ENCODE peak calls at places on chromosome 3, in five cellular contexts. One of them, this sample, is unnamed.

GRCh38 chr3:48503406-48504050 is 446 bp downstream of the SHISA5 start:
- DNase-seq in A549: no peak
- DNase-seq in epithelial cell of proximal tubule: no peak
- DNase-seq in kidney glomerular epithelial cell: peak
- DNase-seq in activated effector memory CD4-positive, alpha-beta T cell treated with anti-CD3 and anti-CD28 coated beads, Interleukin-2, amount 50 U/mL, for 16 hours: no peak
- DNase-seq in this sample: no peak

GRCh38 chr3:122927726-122928125 is 99.8 kb downstream of the SEMA5B start:
- DNase-seq in A549: no peak
- DNase-seq in epithelial cell of proximal tubule: no peak
- DNase-seq in kidney glomerular epithelial cell: no peak
- DNase-seq in activated effector memory CD4-positive, alpha-beta T cell treated with anti-CD3 and anti-CD28 coated beads, Interleukin-2, amount 50 U/mL, for 16 hours: peak
- DNase-seq in this sample: no peak

GRCh38 chr3:71532639-71533395 is 50.7 kb downstream of the FOXP1 start:
- DNase-seq in A549: no peak
- DNase-seq in epithelial cell of proximal tubule: no peak
- DNase-seq in kidney glomerular epithelial cell: no peak
- DNase-seq in activated effector memory CD4-positive, alpha-beta T cell treated with anti-CD3 and anti-CD28 coated beads, Interleukin-2, amount 50 U/mL, for 16 hours: no peak
- DNase-seq in this sample: no peak

GRCh38 chr3:122952509-122952908 is 75.1 kb downstream of the SEMA5B start:
- DNase-seq in A549: peak
- DNase-seq in epithelial cell of proximal tubule: no peak
- DNase-seq in kidney glomerular epithelial cell: peak
- DNase-seq in activated effector memory CD4-positive, alpha-beta T cell treated with anti-CD3 and anti-CD28 coated beads, Interleukin-2, amount 50 U/mL, for 16 hours: no peak
- DNase-seq in this sample: no peak

GRCh38 chr3:50133283-50133615 is 21.9 kb upstream of the SEMA3F start:
- DNase-seq in A549: no peak
- DNase-seq in epithelial cell of proximal tubule: no peak
- DNase-seq in kidney glomerular epithelial cell: no peak
- DNase-seq in activated effector memory CD4-positive, alpha-beta T cell treated with anti-CD3 and anti-CD28 coated beads, Interleukin-2, amount 50 U/mL, for 16 hours: no peak
- DNase-seq in this sample: no peak

GRCh38 chr3:56302417-56302816 is 165.8 kb downstream of the ERC2 start:
- DNase-seq in A549: no peak
- DNase-seq in epithelial cell of proximal tubule: no peak
- DNase-seq in kidney glomerular epithelial cell: no peak
- DNase-seq in activated effector memory CD4-positive, alpha-beta T cell treated with anti-CD3 and anti-CD28 coated beads, Interleukin-2, amount 50 U/mL, for 16 hours: no peak
- DNase-seq in this sample: no peak

GRCh38 chr3:183502782-183503181 is 52.7 kb downstream of the KLHL6 start:
- DNase-seq in A549: no peak
- DNase-seq in epithelial cell of proximal tubule: no peak
- DNase-seq in kidney glomerular epithelial cell: no peak
- DNase-seq in activated effector memory CD4-positive, alpha-beta T cell treated with anti-CD3 and anti-CD28 coated beads, Interleukin-2, amount 50 U/mL, for 16 hours: peak
- DNase-seq in this sample: no peak

GRCh38 chr3:32239638-32240550 is 1.4 kb downstream of the CMTM8 start:
- DNase-seq in A549: peak
- DNase-seq in epithelial cell of proximal tubule: no peak
- DNase-seq in kidney glomerular epithelial cell: no peak
- DNase-seq in activated effector memory CD4-positive, alpha-beta T cell treated with anti-CD3 and anti-CD28 coated beads, Interleukin-2, amount 50 U/mL, for 16 hours: peak
- DNase-seq in this sample: peak

GRCh38 chr3:183275418-183275817 is 22.4 kb downstream of the B3GNT5 start:
- DNase-seq in A549: no peak
- DNase-seq in epithelial cell of proximal tubule: no peak
- DNase-seq in kidney glomerular epithelial cell: no peak
- DNase-seq in activated effector memory CD4-positive, alpha-beta T cell treated with anti-CD3 and anti-CD28 coated beads, Interleukin-2, amount 50 U/mL, for 16 hours: no peak
- DNase-seq in this sample: no peak

GRCh38 chr3:143559291-143559690 is 289.0 kb downstream of the SLC9A9 start:
- DNase-seq in A549: no peak
- DNase-seq in epithelial cell of proximal tubule: no peak
- DNase-seq in kidney glomerular epithelial cell: no peak
- DNase-seq in activated effector memory CD4-positive, alpha-beta T cell treated with anti-CD3 and anti-CD28 coated beads, Interleukin-2, amount 50 U/mL, for 16 hours: no peak
- DNase-seq in this sample: no peak

GRCh38 chr3:161069441-161070251 is 35.5 kb downstream of the B3GALNT1 start:
- DNase-seq in A549: no peak
- DNase-seq in epithelial cell of proximal tubule: peak
- DNase-seq in kidney glomerular epithelial cell: peak
- DNase-seq in activated effector memory CD4-positive, alpha-beta T cell treated with anti-CD3 and anti-CD28 coated beads, Interleukin-2, amount 50 U/mL, for 16 hours: no peak
- DNase-seq in this sample: no peak

GRCh38 chr3:38627956-38628355 is 21.5 kb downstream of the SCN5A start:
- DNase-seq in A549: peak
- DNase-seq in epithelial cell of proximal tubule: no peak
- DNase-seq in kidney glomerular epithelial cell: no peak
- DNase-seq in activated effector memory CD4-positive, alpha-beta T cell treated with anti-CD3 and anti-CD28 coated beads, Interleukin-2, amount 50 U/mL, for 16 hours: no peak
- DNase-seq in this sample: no peak

GRCh38 chr3:101642441-101642840 is 34.5 kb downstream of the ZBTB11 start:
- DNase-seq in A549: no peak
- DNase-seq in epithelial cell of proximal tubule: no peak
- DNase-seq in kidney glomerular epithelial cell: no peak
- DNase-seq in activated effector memory CD4-positive, alpha-beta T cell treated with anti-CD3 and anti-CD28 coated beads, Interleukin-2, amount 50 U/mL, for 16 hours: no peak
- DNase-seq in this sample: no peak

GRCh38 chr3:157499342-157499963 is 3.8 kb downstream of the VEPH1 start:
- DNase-seq in A549: no peak
- DNase-seq in epithelial cell of proximal tubule: peak
- DNase-seq in kidney glomerular epithelial cell: peak
- DNase-seq in activated effector memory CD4-positive, alpha-beta T cell treated with anti-CD3 and anti-CD28 coated beads, Interleukin-2, amount 50 U/mL, for 16 hours: peak
- DNase-seq in this sample: no peak

GRCh38 chr3:107794664-107795443 is 272.1 kb downstream of the BBX start:
- DNase-seq in A549: no peak
- DNase-seq in epithelial cell of proximal tubule: no peak
- DNase-seq in kidney glomerular epithelial cell: no peak
- DNase-seq in activated effector memory CD4-positive, alpha-beta T cell treated with anti-CD3 and anti-CD28 coated beads, Interleukin-2, amount 50 U/mL, for 16 hours: no peak
- DNase-seq in this sample: no peak

GRCh38 chr3:46930945-46931403 is 45.6 kb downstream of the CCDC12 start:
- DNase-seq in A549: no peak
- DNase-seq in epithelial cell of proximal tubule: no peak
- DNase-seq in kidney glomerular epithelial cell: no peak
- DNase-seq in activated effector memory CD4-positive, alpha-beta T cell treated with anti-CD3 and anti-CD28 coated beads, Interleukin-2, amount 50 U/mL, for 16 hours: no peak
- DNase-seq in this sample: no peak

GRCh38 chr3:138079901-138080300 is 35.5 kb downstream of the DZIP1L start:
- DNase-seq in A549: no peak
- DNase-seq in epithelial cell of proximal tubule: no peak
- DNase-seq in kidney glomerular epithelial cell: no peak
- DNase-seq in activated effector memory CD4-positive, alpha-beta T cell treated with anti-CD3 and anti-CD28 coated beads, Interleukin-2, amount 50 U/mL, for 16 hours: no peak
- DNase-seq in this sample: no peak

GRCh38 chr3:181738551-181738950 is 26.8 kb downstream of the SOX2 start:
- DNase-seq in A549: no peak
- DNase-seq in epithelial cell of proximal tubule: no peak
- DNase-seq in kidney glomerular epithelial cell: no peak
- DNase-seq in activated effector memory CD4-positive, alpha-beta T cell treated with anti-CD3 and anti-CD28 coated beads, Interleukin-2, amount 50 U/mL, for 16 hours: no peak
- DNase-seq in this sample: no peak

GRCh38 chr3:42702066-42702951 is at the start of gene HHATL:
- DNase-seq in A549: no peak
- DNase-seq in epithelial cell of proximal tubule: no peak
- DNase-seq in kidney glomerular epithelial cell: no peak
- DNase-seq in activated effector memory CD4-positive, alpha-beta T cell treated with anti-CD3 and anti-CD28 coated beads, Interleukin-2, amount 50 U/mL, for 16 hours: peak
- DNase-seq in this sample: no peak

GRCh38 chr3:50913279-50913678 is 238.6 kb downstream of the DOCK3 start:
- DNase-seq in A549: no peak
- DNase-seq in epithelial cell of proximal tubule: no peak
- DNase-seq in kidney glomerular epithelial cell: no peak
- DNase-seq in activated effector memory CD4-positive, alpha-beta T cell treated with anti-CD3 and anti-CD28 coated beads, Interleukin-2, amount 50 U/mL, for 16 hours: no peak
- DNase-seq in this sample: no peak

GRCh38 chr3:52063026-52063723 is 6.8 kb upstream of the DUSP7 start:
- DNase-seq in A549: no peak
- DNase-seq in epithelial cell of proximal tubule: no peak
- DNase-seq in kidney glomerular epithelial cell: no peak
- DNase-seq in activated effector memory CD4-positive, alpha-beta T cell treated with anti-CD3 and anti-CD28 coated beads, Interleukin-2, amount 50 U/mL, for 16 hours: no peak
- DNase-seq in this sample: no peak

GRCh38 chr3:115845986-115846385 is 222.7 kb downstream of the GAP43 start:
- DNase-seq in A549: no peak
- DNase-seq in epithelial cell of proximal tubule: no peak
- DNase-seq in kidney glomerular epithelial cell: no peak
- DNase-seq in activated effector memory CD4-positive, alpha-beta T cell treated with anti-CD3 and anti-CD28 coated beads, Interleukin-2, amount 50 U/mL, for 16 hours: no peak
- DNase-seq in this sample: no peak

GRCh38 chr3:139120336-139120971 is 75.8 kb upstream of the PRR23C start:
- DNase-seq in A549: no peak
- DNase-seq in epithelial cell of proximal tubule: no peak
- DNase-seq in kidney glomerular epithelial cell: peak
- DNase-seq in activated effector memory CD4-positive, alpha-beta T cell treated with anti-CD3 and anti-CD28 coated beads, Interleukin-2, amount 50 U/mL, for 16 hours: no peak
- DNase-seq in this sample: no peak

GRCh38 chr3:47985376-47985775 is 30.8 kb downstream of the MAP4 start:
- DNase-seq in A549: no peak
- DNase-seq in epithelial cell of proximal tubule: no peak
- DNase-seq in kidney glomerular epithelial cell: no peak
- DNase-seq in activated effector memory CD4-positive, alpha-beta T cell treated with anti-CD3 and anti-CD28 coated beads, Interleukin-2, amount 50 U/mL, for 16 hours: no peak
- DNase-seq in this sample: no peak

GRCh38 chr3:39148116-39149058 is 5.0 kb downstream of the CSRNP1 start:
- DNase-seq in A549: no peak
- DNase-seq in epithelial cell of proximal tubule: no peak
- DNase-seq in kidney glomerular epithelial cell: peak
- DNase-seq in activated effector memory CD4-positive, alpha-beta T cell treated with anti-CD3 and anti-CD28 coated beads, Interleukin-2, amount 50 U/mL, for 16 hours: peak
- DNase-seq in this sample: no peak

GRCh38 chr3:120487079-120487693 is 36.4 kb upstream of the FSTL1 start:
- DNase-seq in A549: no peak
- DNase-seq in epithelial cell of proximal tubule: no peak
- DNase-seq in kidney glomerular epithelial cell: no peak
- DNase-seq in activated effector memory CD4-positive, alpha-beta T cell treated with anti-CD3 and anti-CD28 coated beads, Interleukin-2, amount 50 U/mL, for 16 hours: no peak
- DNase-seq in this sample: no peak

GRCh38 chr3:157360044-157360443 is 76.6 kb upstream of the PTX3 start:
- DNase-seq in A549: peak
- DNase-seq in epithelial cell of proximal tubule: peak
- DNase-seq in kidney glomerular epithelial cell: peak
- DNase-seq in activated effector memory CD4-positive, alpha-beta T cell treated with anti-CD3 and anti-CD28 coated beads, Interleukin-2, amount 50 U/mL, for 16 hours: no peak
- DNase-seq in this sample: no peak

GRCh38 chr3:193124861-193125260 is 116.2 kb upstream of the PLAAT1 start:
- DNase-seq in A549: no peak
- DNase-seq in epithelial cell of proximal tubule: no peak
- DNase-seq in kidney glomerular epithelial cell: no peak
- DNase-seq in activated effector memory CD4-positive, alpha-beta T cell treated with anti-CD3 and anti-CD28 coated beads, Interleukin-2, amount 50 U/mL, for 16 hours: no peak
- DNase-seq in this sample: no peak

GRCh38 chr3:44128057-44128775 is 113.5 kb upstream of the TOPAZ1 start:
- DNase-seq in A549: no peak
- DNase-seq in epithelial cell of proximal tubule: no peak
- DNase-seq in kidney glomerular epithelial cell: no peak
- DNase-seq in activated effector memory CD4-positive, alpha-beta T cell treated with anti-CD3 and anti-CD28 coated beads, Interleukin-2, amount 50 U/mL, for 16 hours: no peak
- DNase-seq in this sample: no peak

GRCh38 chr3:60301142-60301541 is 950.1 kb downstream of the FHIT start:
- DNase-seq in A549: no peak
- DNase-seq in epithelial cell of proximal tubule: no peak
- DNase-seq in kidney glomerular epithelial cell: no peak
- DNase-seq in activated effector memory CD4-positive, alpha-beta T cell treated with anti-CD3 and anti-CD28 coated beads, Interleukin-2, amount 50 U/mL, for 16 hours: no peak
- DNase-seq in this sample: no peak